ENCODE peak calls at places on chromosomes 11 and 22, in six cellular contexts. C is breast epithelium, I is esophagus muscularis mucosa, N is GM12878, B is spleen, G is transverse colon. K is an unnamed sample.
A peak's percentile ranks its signal among the peaks of the same experiment; 100 is the strongest.

GRCh38 chr11:19598456-19598855 is 114.2 kb upstream of the NAV2 start:
- DNase-seq in G (no peak), C (no peak), N (no peak), I (no peak), B (no peak), K (no peak)

GRCh38 chr11:133656100-133656635 is 123.9 kb upstream of the OPCML start:
- DNase-seq in B (no peak), G (no peak), N (no peak), C (no peak), I (no peak), K (no peak)

GRCh38 chr11:131884461-131885073 is 514.2 kb downstream of the NTM start:
- DNase-seq in C (no peak), I (no peak), B (no peak), N (no peak), G (no peak), K (no peak)

GRCh38 chr11:2850366-2850765 is 35.2 kb downstream of the CDKN1C start:
- DNase-seq in I (no peak), G (no peak), C (no peak), N (no peak), B (no peak), K (no peak)

GRCh38 chr11:97854357-97854756 is 1166.4 kb upstream of the CNTN5 start:
- DNase-seq in C (no peak), G (no peak), N (no peak), I (no peak), B (no peak), K (no peak)

GRCh38 chr22:44755956-44756361 is 3.6 kb downstream of the ARHGAP8 start:
- DNase-seq in G (peak; percentile 71), N (no peak), C (peak; percentile 67), B (no peak), I (no peak), K (no peak)

GRCh38 chr22:17199131-17199731 is 20.0 kb downstream of the ADA2 start:
- DNase-seq in C (no peak), I (no peak), G (no peak), N (no peak), B (no peak), K (no peak)

GRCh38 chr22:29983296-29983917 is 96.9 kb upstream of the HORMAD2 start:
- DNase-seq in G (peak; percentile 47), N (no peak), I (no peak), B (no peak), C (no peak), K (no peak)

GRCh38 chr22:49483946-49484345 is 343.7 kb downstream of the BRD1 start:
- DNase-seq in B (no peak), G (no peak), I (no peak), C (no peak), N (no peak), K (no peak)

GRCh38 chr22:30855677-30856518 is 112.7 kb downstream of the MORC2 start:
- DNase-seq in I (no peak), B (no peak), C (no peak), G (no peak), N (no peak), K (no peak)

GRCh38 chr11:120184946-120185677 is 25.7 kb upstream of the OAF start:
- DNase-seq in C (peak; percentile 44), G (peak; percentile 82), N (no peak), I (no peak), B (peak; percentile 74), K (no peak)

GRCh38 chr11:92048415-92048814 is 176.2 kb upstream of the FAT3 start:
- DNase-seq in B (no peak), C (no peak), I (no peak), G (no peak), N (no peak), K (no peak)

GRCh38 chr22:36237462-36238347 is 1.6 kb downstream of the APOL2 start:
- DNase-seq in G (peak; percentile 43), N (no peak), C (no peak), B (no peak), I (no peak), K (peak; percentile 41)

GRCh38 chr11:1197886-1198765 is 24.7 kb upstream of the MUC5B start:
- DNase-seq in C (no peak), N (no peak), G (peak; percentile 6), B (peak; percentile 62), I (no peak), K (peak; percentile 7)

GRCh38 chr22:30733081-30733680 is 38.5 kb downstream of the OSBP2 start:
- DNase-seq in I (no peak), N (no peak), B (no peak), G (no peak), C (no peak), K (no peak)

GRCh38 chr22:17692841-17693240 is 54.3 kb downstream of the BCL2L13 start:
- DNase-seq in C (no peak), I (no peak), B (no peak), G (no peak), N (no peak), K (no peak)

GRCh38 chr22:42844756-42845155 is 12.3 kb downstream of the ARFGAP3 start:
- DNase-seq in G (no peak), I (no peak), C (no peak), B (no peak), N (no peak), K (no peak)

GRCh38 chr11:126870021-126870420 is 130.5 kb downstream of the KIRREL3 start:
- DNase-seq in G (no peak), C (no peak), B (no peak), I (no peak), N (no peak), K (no peak)

GRCh38 chr11:33168605-33169240 is 7.4 kb upstream of the CSTF3 start:
- DNase-seq in I (no peak), B (no peak), G (no peak), C (no peak), N (no peak), K (no peak)

GRCh38 chr11:21896216-21896615 is 296.7 kb upstream of the ANO5 start:
- DNase-seq in B (no peak), G (no peak), N (no peak), C (no peak), I (no peak), K (no peak)

GRCh38 chr22:39418696-39419095 is 19.1 kb downstream of the TAB1 start:
- DNase-seq in B (peak; percentile 27), N (no peak), C (no peak), I (no peak), G (no peak), K (no peak)

GRCh38 chr11:120514541-120515121 is 3.1 kb downstream of the GRIK4 start:
- DNase-seq in B (peak; percentile 72), G (no peak), N (no peak), C (no peak), I (no peak), K (no peak)

DNA sequence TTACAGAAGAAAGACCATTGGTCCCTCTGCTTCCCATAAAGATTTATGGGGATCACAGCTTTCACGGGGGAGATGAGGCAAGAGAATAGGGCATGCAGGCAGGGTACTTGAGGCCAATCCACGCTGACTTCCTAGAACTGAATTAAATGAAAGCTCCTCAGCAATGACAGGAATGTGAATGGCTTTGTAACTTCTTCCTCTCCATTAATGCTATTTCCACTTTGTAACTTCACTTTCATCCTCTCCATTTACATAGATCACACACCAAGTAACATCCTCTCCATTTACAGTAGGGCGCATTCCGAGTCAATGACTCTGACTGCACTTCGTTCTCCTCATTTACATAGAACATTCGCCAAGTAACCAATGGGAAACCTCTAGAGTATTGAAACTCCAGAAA is 89.8 kb downstream of the PIWIL4 start:
- DNase-seq in I (no peak), B (no peak), N (no peak), C (no peak), G (no peak), K (no peak)
- TF ChIP-seq POLR2AphosphoS5 in I (no peak), B (no peak), N (no peak), C (no peak), G (no peak), K (no peak)

GRCh38 chr22:37244114-37244921 is at the start of gene RAC2:
- DNase-seq in I (no peak), G (peak; percentile 92), N (no peak), C (peak; percentile 53), B (peak; percentile 99), K (peak; percentile 77)
- TF ChIP-seq POLR2A in I (no peak), G (peak; percentile 51), N (peak; percentile 98), C (no peak), B (no peak), K (peak; percentile 95)

DNA sequence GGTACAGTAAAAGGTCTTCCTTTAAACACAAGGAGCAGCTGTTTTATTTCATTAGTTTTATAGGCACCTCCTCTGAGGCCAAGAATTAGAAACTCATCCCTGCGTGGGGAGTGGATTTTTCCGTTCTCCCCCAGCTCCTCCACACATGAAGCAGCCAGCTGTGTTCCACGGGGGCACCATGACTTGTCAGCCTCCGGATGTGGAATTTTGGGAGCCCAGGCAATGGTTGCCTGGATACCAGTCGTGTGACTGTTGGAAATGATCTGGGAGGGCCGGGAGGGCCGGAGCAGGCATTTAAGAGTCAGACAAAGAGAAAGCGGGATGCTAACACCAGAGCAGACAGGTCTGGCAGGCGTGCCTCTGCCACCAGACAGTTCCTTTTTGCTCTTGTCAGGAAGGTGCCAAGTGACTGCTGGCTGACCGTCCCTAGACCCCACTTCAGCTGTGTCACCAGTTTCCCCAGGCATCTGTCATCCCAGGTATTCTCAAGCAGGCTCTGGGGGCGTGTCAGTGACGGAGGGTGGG is 15.9 kb upstream of the CDC42EP2 start:
- DNase-seq in I (no peak), N (no peak), B (peak; percentile 65), G (peak; percentile 53), C (no peak), K (no peak)
- TF ChIP-seq POLR2AphosphoS5 in I (no peak), N (no peak), B (no peak), G (no peak), C (no peak), K (no peak)

DNA sequence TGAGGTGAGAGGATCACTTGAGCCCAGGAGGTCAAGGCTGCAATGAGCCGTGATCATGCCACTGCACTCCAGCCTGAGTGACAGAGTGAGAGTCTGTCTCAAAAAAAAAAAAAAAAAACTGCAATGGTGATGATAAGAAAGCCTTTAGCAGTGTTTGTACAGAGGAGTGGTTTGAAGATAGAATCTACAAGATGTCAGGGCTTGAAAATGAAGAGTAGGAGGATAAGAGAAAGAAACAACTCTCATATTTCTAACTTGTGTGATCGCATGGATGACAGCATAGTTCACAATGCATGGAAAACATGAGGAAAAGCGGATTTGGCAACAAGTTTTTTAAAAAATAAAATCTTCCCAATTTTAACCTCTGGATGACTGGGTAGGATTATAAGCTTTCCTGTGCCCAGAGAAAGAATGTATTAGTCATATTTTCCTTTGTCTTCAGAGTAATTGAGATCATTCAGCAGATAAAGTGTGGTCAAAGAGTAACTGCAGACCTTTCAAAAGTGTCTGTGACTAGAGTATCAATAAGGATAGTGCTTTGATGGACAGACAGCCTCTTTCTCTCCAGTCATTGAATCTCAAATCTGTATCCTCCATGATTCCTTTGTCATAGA is 328.1 kb downstream of the CASP12 start:
- DNase-seq in C (no peak), B (no peak), N (no peak), I (no peak), G (no peak), K (no peak)
- TF ChIP-seq POLR2A in C (no peak), B (no peak), N (no peak), I (no peak), G (no peak), K (no peak)